ENCODE peak calls at places on chromosomes 2 and 18, in six cellular contexts. P is left lung; B is RWPE2; V is naive B cell; S is activated CD8-positive, alpha-beta memory T cell treated with anti-CD3 and anti-CD28 coated beads, Interleukin-2, amount 10 ng/mL, durations not matched to agents 7 days and 5 days; W is Panc1. F is an unnamed sample.

GRCh38 chr18:58091099-58091611 is 47.1 kb downstream of the NEDD4L start:
- ATAC-seq in P (peak; percentile 73), B (peak; percentile 82), V (peak; percentile 32), S (no peak), W (no peak), F (peak; percentile 95)

GRCh38 chr18:58609536-58609993 is 19.3 kb downstream of the ALPK2 start:
- ATAC-seq in P (no peak), B (no peak), V (peak; percentile 94), S (peak; percentile 27), W (no peak), F (peak; percentile 93)

GRCh38 chr2:196276421-196276820 is 105.0 kb upstream of the STK17B start:
- ATAC-seq in P (no peak), B (no peak), V (peak; percentile 13), S (peak; percentile 31), W (peak; percentile 60), F (peak; percentile 62)

GRCh38 chr2:110717734-110718133 is 14.6 kb upstream of the ACOXL start:
- ATAC-seq in P (peak; percentile 63), B (no peak), V (no peak), S (no peak), W (no peak), F (no peak)

GRCh38 chr2:36367497-36368353 is 12.1 kb downstream of the CRIM1 start:
- ATAC-seq in P (peak; percentile 64), B (peak; percentile 50), V (no peak), S (no peak), W (peak; percentile 51), F (no peak)

GRCh38 chr2:63041592-63041991 is 9.0 kb upstream of the OTX1 start:
- ATAC-seq in P (no peak), B (no peak), V (no peak), S (no peak), W (no peak), F (no peak)

GRCh38 chr2:118386636-118387302 is 298.5 kb downstream of the INSIG2 start:
- ATAC-seq in P (no peak), B (peak; percentile 96), V (no peak), S (no peak), W (no peak), F (no peak)

GRCh38 chr2:120899799-120900198 is 164.1 kb downstream of the GLI2 start:
- ATAC-seq in P (no peak), B (no peak), V (no peak), S (no peak), W (no peak), F (no peak)

GRCh38 chr18:29644276-29644675 is 1398.3 kb downstream of the DSC3 start:
- ATAC-seq in P (no peak), B (peak; percentile 56), V (no peak), S (no peak), W (no peak), F (no peak)

GRCh38 chr2:127000194-127000593 is 101.5 kb downstream of the TEX51 start:
- ATAC-seq in P (no peak), B (no peak), V (no peak), S (no peak), W (no peak), F (no peak)

GRCh38 chr18:64044616-64045015 is 74.7 kb downstream of the SERPINB8 start:
- ATAC-seq in P (no peak), B (no peak), V (no peak), S (no peak), W (no peak), F (no peak)

GRCh38 chr2:16020389-16021008 is 80.1 kb downstream of the MYCN start:
- ATAC-seq in P (no peak), B (no peak), V (no peak), S (no peak), W (no peak), F (no peak)

GRCh38 chr18:9914334-9914583 is 443 bp downstream of the VAPA start:
- ATAC-seq in P (peak; percentile 6), B (no peak), V (no peak), S (no peak), W (no peak), F (no peak)